ENCODE peak calls at places on chromosomes 3 and 15, in ten cellular contexts. V is testis, D is A549, F is neural crest cell, M is transverse colon, J is AG04450, Y is neural progenitor cell, L is kidney, U is dorsolateral prefrontal cortex, Z is GM20000. G is an unnamed sample.

GRCh38 chr3:152328841-152329240 is 60.1 kb downstream of the MBNL1 start:
- DNase-seq in J (peak), M (no peak), Z (no peak), L (no peak), U (no peak), D (peak), F (no peak), V (no peak), Y (no peak), G (no peak)

GRCh38 chr3:74314696-74315095 is 299.8 kb downstream of the CNTN3 start:
- DNase-seq in V (no peak), Y (no peak), Z (no peak), M (no peak), F (no peak), L (no peak), D (no peak), U (no peak), J (no peak), G (no peak)

GRCh38 chr3:136899622-136900158 is 37.7 kb downstream of the NCK1 start:
- DNase-seq in J (no peak), M (no peak), Z (no peak), F (no peak), Y (no peak), L (no peak), U (no peak), V (no peak), D (no peak), G (no peak)

GRCh38 chr3:35223636-35224035 is 415.7 kb upstream of the ARPP21 start:
- DNase-seq in J (no peak), Y (no peak), L (no peak), M (no peak), F (no peak), Z (no peak), D (no peak), V (no peak), U (no peak), G (no peak)

GRCh38 chr15:34753236-34753894 is 1.4 kb downstream of the GJD2 start:
- DNase-seq in V (peak), Z (no peak), F (peak), J (peak), Y (peak), L (no peak), D (no peak), M (no peak), U (no peak), G (no peak)

GRCh38 chr15:68674975-68675374 is 96.2 kb downstream of the CORO2B start:
- DNase-seq in Y (peak), V (no peak), D (no peak), U (no peak), M (no peak), Z (peak), F (no peak), L (peak), J (no peak), G (no peak)

GRCh38 chr3:70090322-70090913 is 90.9 kb downstream of the SAMMSON start:
- DNase-seq in U (no peak), F (no peak), M (no peak), J (no peak), D (peak), V (no peak), Y (peak), L (no peak), Z (peak), G (peak)

GRCh38 chr3:198079771-198080520 is 119.9 kb downstream of the LMLN start:
- DNase-seq in Y (peak), L (no peak), F (peak), U (peak), Z (peak), V (no peak), J (no peak), D (no peak), M (peak), G (peak)

GRCh38 chr3:180679178-180680096 is at the start of gene CCDC39:
- DNase-seq in M (peak), V (peak), U (peak), D (peak), Y (peak), J (peak), F (peak), Z (peak), L (peak), G (peak)

GRCh38 chr3:138389841-138390581 is 41.6 kb downstream of the MRAS start:
- DNase-seq in U (no peak), F (no peak), V (peak), Y (peak), M (no peak), D (peak), J (peak), Z (no peak), L (no peak), G (no peak)

GRCh38 chr3:168249539-168250414 is 154.1 kb upstream of the GOLIM4 start:
- DNase-seq in M (peak), L (peak), Z (peak), Y (peak), J (peak), F (peak), D (peak), U (peak), V (peak), G (peak)

GRCh38 chr15:80549712-80550111 is 145.4 kb upstream of the ABHD17C start:
- DNase-seq in Y (no peak), Z (no peak), V (no peak), F (no peak), L (no peak), J (no peak), D (no peak), U (no peak), M (no peak), G (no peak)

GRCh38 chr3:51748327-51748726 is 30.7 kb downstream of the IQCF6 start:
- DNase-seq in U (no peak), Y (no peak), L (no peak), V (no peak), J (no peak), F (no peak), Z (no peak), D (no peak), M (no peak), G (no peak)

GRCh38 chr3:53495518-53496501 is 1.4 kb downstream of the CACNA1D start:
- DNase-seq in L (peak), V (no peak), F (no peak), D (no peak), M (peak), U (peak), Y (peak), J (no peak), Z (peak), G (peak)

DNA sequence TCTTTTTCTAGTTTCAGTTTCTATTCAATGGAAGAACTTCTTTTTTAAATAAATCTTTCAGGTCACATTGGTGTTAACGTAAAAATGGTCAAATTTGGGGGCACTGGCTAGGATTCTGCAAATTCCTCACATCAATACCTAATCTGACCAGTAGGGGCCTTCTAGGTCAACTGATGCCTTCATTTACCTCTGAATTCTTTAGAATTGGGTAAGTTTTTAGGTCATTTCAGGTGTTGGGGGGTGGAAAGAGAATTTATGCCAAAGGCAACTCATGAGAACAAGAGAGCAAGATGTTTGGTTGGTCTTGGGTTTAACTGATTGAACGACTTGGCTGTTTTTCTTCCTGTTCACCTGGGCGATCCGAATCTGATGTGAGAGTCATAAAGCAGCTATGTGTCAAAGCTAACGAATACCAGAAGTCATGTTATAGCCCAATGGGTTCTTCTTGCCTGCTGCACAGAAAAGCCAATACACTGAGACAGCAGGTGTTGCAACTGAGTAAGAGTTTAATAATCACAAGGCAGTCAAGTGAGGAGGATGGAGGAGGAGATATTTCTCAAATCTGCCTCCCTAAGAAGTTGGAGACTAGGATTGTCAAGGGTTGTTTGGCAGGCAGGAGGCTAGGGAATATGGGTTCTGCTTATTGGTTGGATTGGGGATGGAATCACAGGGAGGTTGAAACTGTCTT is 15.3 kb downstream of the LRRC49 start:
- DNase-seq in U (no peak), L (no peak), V (no peak), Y (peak), F (no peak), Z (no peak), J (no peak), D (no peak), M (no peak), G (no peak)
- TF ChIP-seq CTCF in U (no peak), L (no peak), V (no peak), Y (peak), F (peak), Z (no peak), J (peak), D (no peak), M (peak), G (no peak)

GRCh38 chr15:52150878-52151277 is 38.3 kb upstream of the BCL2L10 start:
- DNase-seq in U (no peak), Y (no peak), Z (no peak), L (no peak), V (no peak), F (no peak), M (no peak), D (no peak), J (no peak), G (no peak)
- TF ChIP-seq CTCF in U (no peak), Y (no peak), Z (no peak), L (no peak), V (no peak), F (no peak), M (no peak), D (no peak), J (no peak), G (no peak)

GRCh38 chr15:73784299-73784698 is 31.1 kb upstream of the INSYN1 start:
- DNase-seq in Z (no peak), J (no peak), F (no peak), V (no peak), U (no peak), Y (no peak), D (no peak), L (no peak), M (no peak), G (no peak)

GRCh38 chr15:73786518-73786917 is 33.4 kb upstream of the INSYN1 start:
- DNase-seq in J (no peak), V (peak), L (no peak), F (no peak), Z (no peak), Y (peak), D (no peak), M (no peak), U (peak), G (no peak)

GRCh38 chr15:73782339-73782979 is 29.3 kb upstream of the INSYN1 start:
- DNase-seq in F (no peak), V (no peak), U (no peak), M (no peak), D (no peak), Z (no peak), L (no peak), Y (no peak), J (no peak), G (no peak)

GRCh38 chr15:73777741-73778140 is 24.6 kb upstream of the INSYN1 start:
- DNase-seq in U (no peak), Y (no peak), L (no peak), D (no peak), F (no peak), Z (no peak), V (no peak), J (no peak), M (no peak), G (no peak)

GRCh38 chr15:73781038-73781925 is 28.1 kb upstream of the INSYN1 start:
- DNase-seq in L (no peak), Y (no peak), V (peak), Z (no peak), J (no peak), U (no peak), M (no peak), F (no peak), D (peak), G (no peak)
- TF ChIP-seq CTCF in L (no peak), Y (peak), V (peak), Z (no peak), J (peak), U (peak), M (no peak), F (peak), D (peak), G (peak)

DNA sequence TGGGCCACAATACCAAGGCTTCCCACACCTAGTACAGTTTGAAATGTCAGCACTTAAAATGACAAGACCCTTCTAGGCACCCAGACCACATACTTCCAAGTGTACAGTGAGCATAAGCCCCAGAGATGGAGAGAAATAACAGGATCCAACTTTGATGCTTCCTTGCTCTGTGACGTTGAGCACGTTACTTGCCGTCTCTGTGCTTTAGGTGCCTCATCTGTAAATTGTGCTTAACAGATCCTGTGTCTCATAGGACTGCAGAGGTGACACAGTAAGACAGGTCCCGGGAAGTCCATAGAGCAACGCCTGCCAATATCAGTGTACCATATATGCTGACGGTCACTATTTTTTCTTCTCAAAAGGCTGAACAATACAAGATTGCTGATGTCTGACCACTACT is 59.1 kb downstream of the LRIG1 start:
- DNase-seq in J (no peak), U (no peak), F (no peak), Y (no peak), V (no peak), M (no peak), L (no peak), Z (no peak), D (no peak), G (no peak)
- TF ChIP-seq CTCF in J (no peak), U (no peak), F (no peak), Y (no peak), V (no peak), M (no peak), L (no peak), Z (no peak), D (no peak), G (no peak)

DNA sequence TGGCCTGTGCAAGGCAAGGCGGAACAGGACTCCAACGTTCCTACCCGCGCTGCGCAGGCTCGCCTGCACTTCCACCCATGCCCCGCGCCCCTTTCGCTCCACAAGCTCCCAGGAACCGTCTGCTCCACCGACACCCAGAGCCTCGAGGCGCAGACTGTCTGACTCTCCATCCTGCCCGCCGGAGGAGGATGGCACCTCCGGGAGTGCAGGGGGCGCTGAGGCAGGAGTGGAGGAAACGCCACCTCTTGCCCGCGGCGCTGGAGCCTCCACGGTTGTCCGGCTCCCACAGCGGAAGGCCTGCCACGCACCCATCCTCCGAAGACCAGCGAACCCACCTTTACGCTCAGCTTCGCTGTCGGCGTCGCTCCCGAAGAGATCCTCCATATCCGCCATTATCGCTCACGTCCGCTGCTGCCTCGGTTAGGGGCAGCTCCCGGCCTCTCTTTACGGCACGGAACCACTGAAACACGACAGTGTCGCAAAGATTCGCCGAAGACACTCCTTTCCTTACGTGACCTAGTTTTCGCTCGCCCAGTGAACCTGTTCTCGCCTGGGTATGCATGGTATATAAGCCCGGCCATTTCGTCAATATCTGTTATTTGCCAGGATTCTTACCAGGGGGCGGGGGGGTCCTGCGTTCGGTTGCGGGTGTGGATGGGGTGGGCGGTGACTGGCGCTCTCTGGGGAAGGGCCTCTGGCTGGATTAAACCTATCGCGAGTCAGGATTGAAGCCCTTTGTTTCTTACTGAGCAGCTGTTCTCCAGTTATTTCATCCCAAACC is at the start of gene LEO1:
- DNase-seq in L (peak), U (peak), M (peak), F (peak), Y (peak), D (peak), Z (peak), V (peak), J (peak), G (peak)
- TF ChIP-seq CTCF in L (peak), U (peak), M (peak), F (peak), Y (peak), D (peak), Z (no peak), V (peak), J (peak), G (peak)

G was measured in GM13977.